ENCODE peak calls at places on chromosomes 2 and 18, in eight cellular contexts. W, A, P, D, G, C, Q and S are unnamed samples.

GRCh38 chr2:230018153-230018552 is 50.6 kb downstream of the SLC16A14 start:
- DNase-seq in W (no peak), A (no peak), P (no peak), C (no peak), G (no peak), D (no peak), Q (no peak), S (no peak)

GRCh38 chr2:153133716-153134115 is 344.8 kb downstream of the RPRM start:
- DNase-seq in C (no peak), D (no peak), W (no peak), Q (no peak), G (no peak), P (no peak), A (no peak), S (no peak)

GRCh38 chr2:205739618-205740017 is 57.3 kb downstream of the NRP2 start:
- DNase-seq in Q (no peak), W (no peak), P (no peak), A (no peak), G (no peak), D (no peak), C (no peak), S (no peak)

GRCh38 chr2:208713066-208713465 is 306.5 kb downstream of the PTH2R start:
- DNase-seq in A (no peak), Q (no peak), D (no peak), C (no peak), G (no peak), W (peak; percentile 1), P (no peak), S (no peak)

GRCh38 chr2:20590704-20591515 is 60.0 kb downstream of the HS1BP3 start:
- DNase-seq in W (no peak), D (no peak), Q (no peak), P (no peak), C (peak; percentile 25), G (no peak), A (no peak), S (no peak)

GRCh38 chr2:49770919-49771318 is 616.6 kb upstream of the FSHR start:
- DNase-seq in G (no peak), W (no peak), D (no peak), A (no peak), C (no peak), Q (no peak), P (peak; percentile 15), S (no peak)

GRCh38 chr2:237383991-237384671 is 29.8 kb downstream of the COL6A3 start:
- DNase-seq in P (no peak), D (no peak), C (no peak), W (no peak), A (no peak), Q (no peak), G (no peak), S (no peak)

GRCh38 chr2:113851640-113852039 is 38.2 kb upstream of the ACTR3 start:
- DNase-seq in C (peak; percentile 40), D (no peak), W (no peak), G (no peak), Q (no peak), P (no peak), A (no peak), S (no peak)

GRCh38 chr2:15704086-15704787 is 112.6 kb downstream of the DDX1 start:
- DNase-seq in Q (no peak), A (no peak), P (no peak), C (no peak), D (no peak), W (no peak), G (no peak), S (no peak)

GRCh38 chr2:83168377-83168776 is 1290.7 kb downstream of the SUCLG1 start:
- DNase-seq in D (no peak), P (no peak), G (no peak), W (no peak), Q (no peak), A (no peak), C (no peak), S (no peak)

GRCh38 chr18:34771958-34772357 is 61.9 kb downstream of the DTNA start:
- DNase-seq in W (no peak), Q (no peak), A (no peak), C (no peak), G (no peak), P (no peak), D (no peak), S (no peak)

GRCh38 chr2:25590921-25591505 is 82.4 kb downstream of the DTNB start:
- DNase-seq in D (no peak), Q (no peak), P (no peak), A (no peak), W (no peak), C (no peak), G (no peak), S (no peak)

GRCh38 chr2:23385351-23385747 is 370 bp downstream of the KLHL29 start:
- DNase-seq in D (no peak), G (no peak), C (peak; percentile 41), Q (no peak), W (no peak), A (no peak), P (no peak), S (no peak)

GRCh38 chr2:177579486-177580036 is 187.0 kb downstream of the AGPS start:
- DNase-seq in D (no peak), P (no peak), Q (no peak), W (no peak), G (no peak), A (no peak), C (no peak), S (no peak)

GRCh38 chr2:223860809-223861738 is 23.7 kb upstream of the AP1S3 start:
- DNase-seq in P (no peak), C (no peak), A (no peak), G (no peak), D (no peak), W (no peak), Q (no peak), S (peak; percentile 81)

GRCh38 chr2:176392744-176393414 is 123.6 kb downstream of the MTX2 start:
- DNase-seq in C (no peak), A (no peak), P (no peak), W (no peak), D (no peak), G (no peak), Q (no peak), S (no peak)

GRCh38 chr18:48264508-48264907 is 144.7 kb downstream of the ZBTB7C start:
- DNase-seq in C (no peak), P (no peak), D (no peak), A (no peak), W (no peak), Q (no peak), G (no peak), S (no peak)

GRCh38 chr2:54569745-54570296 is 113.7 kb downstream of the SPTBN1 start:
- DNase-seq in W (no peak), G (no peak), A (no peak), C (no peak), P (no peak), D (no peak), Q (peak; percentile 78), S (no peak)

GRCh38 chr2:219107837-219108236 is 47.1 kb upstream of the IHH start:
- DNase-seq in P (no peak), G (no peak), C (no peak), A (no peak), D (no peak), W (no peak), Q (no peak), S (no peak)

GRCh38 chr18:42860011-42860410 is 255.5 kb downstream of the RIT2 start:
- DNase-seq in D (no peak), C (no peak), Q (no peak), P (no peak), W (no peak), G (no peak), A (no peak), S (no peak)

GRCh38 chr2:54360055-54360792 is 95.9 kb upstream of the SPTBN1 start:
- DNase-seq in A (no peak), W (no peak), C (peak; percentile 44), Q (no peak), P (no peak), D (no peak), G (no peak), S (no peak)

GRCh38 chr2:40358783-40359182 is 93.1 kb downstream of the SLC8A1 start:
- DNase-seq in D (no peak), P (no peak), G (no peak), Q (no peak), W (no peak), A (no peak), C (no peak), S (no peak)

GRCh38 chr2:4715065-4715464 is 977.1 kb upstream of the SOX11 start:
- DNase-seq in P (no peak), Q (no peak), G (no peak), C (no peak), W (peak; percentile 64), A (no peak), D (no peak), S (no peak)

GRCh38 chr18:32480581-32480980 is 9.9 kb upstream of the GAREM1 start:
- DNase-seq in W (no peak), A (no peak), D (no peak), G (no peak), Q (no peak), C (no peak), P (no peak), S (no peak)

GRCh38 chr2:212939777-212940531 is 211.5 kb downstream of the IKZF2 start:
- DNase-seq in C (no peak), D (no peak), W (no peak), A (no peak), G (no peak), Q (no peak), P (no peak), S (peak; percentile 54)

GRCh38 chr18:59008302-59008974 is 131.2 kb upstream of the SEC11C start:
- DNase-seq in P (no peak), C (no peak), W (no peak), Q (no peak), D (no peak), G (no peak), A (no peak), S (no peak)

GRCh38 chr2:66840321-66841014 is 405.5 kb downstream of the MEIS1 start:
- DNase-seq in C (no peak), P (no peak), W (no peak), G (no peak), Q (no peak), D (no peak), A (no peak), S (no peak)

GRCh38 chr2:68463287-68463877 is 3.7 kb downstream of the FBXO48 start:
- DNase-seq in P (no peak), D (no peak), G (no peak), C (no peak), W (peak; percentile 83), Q (peak; percentile 60), A (no peak), S (no peak)

GRCh38 chr18:80023173-80023572 is 11.1 kb upstream of the RBFA start:
- DNase-seq in W (peak; percentile 39), C (no peak), D (no peak), Q (no peak), P (no peak), A (no peak), G (no peak), S (no peak)

GRCh38 chr2:174771136-174771535 is 6.9 kb upstream of the CHRNA1 start:
- DNase-seq in G (no peak), D (no peak), Q (no peak), P (no peak), C (no peak), A (no peak), W (no peak), S (no peak)

GRCh38 chr2:210445116-210445707 is 31.3 kb downstream of the LANCL1 start:
- DNase-seq in D (no peak), A (no peak), Q (peak; percentile 13), P (no peak), C (no peak), W (peak; percentile 26), G (no peak), S (no peak)

GRCh38 chr2:111135910-111136297 is 15.2 kb downstream of the BCL2L11 start:
- DNase-seq in D (no peak), A (no peak), G (no peak), W (peak; percentile 70), C (no peak), Q (no peak), P (no peak), S (no peak)

GRCh38 chr2:16525265-16525887 is 140.3 kb downstream of the CYRIA start:
- DNase-seq in A (no peak), W (peak; percentile 16), C (no peak), G (no peak), P (no peak), D (no peak), Q (peak; percentile 2), S (no peak)

GRCh38 chr2:156999657-157000056 is 257.8 kb upstream of the GALNT5 start:
- DNase-seq in D (no peak), A (no peak), Q (no peak), P (no peak), G (no peak), W (no peak), C (no peak), S (no peak)